ENCODE peak calls at places on chromosome 7, in five cellular contexts. W is Peyer's patch, X is K562, J is heart left ventricle, K is keratinocyte. V is an unnamed sample. For H3K36me3, the result is how much of the 10 kb centered on the place peaks cover.

GRCh38 chr7:24718977-24719491 is 38.2 kb downstream of the GSDME start:
- DNase-seq in W (no peak), X (no peak), J (no peak), K (no peak), V (no peak)

GRCh38 chr7:67019562-67020390 is 23.1 kb downstream of the TYW1 start:
- DNase-seq in W (no peak), X (peak), J (no peak), K (no peak), V (no peak)

GRCh38 chr7:25025218-25025671 is 45.3 kb upstream of the OSBPL3 start:
- DNase-seq in W (no peak), X (no peak), J (no peak), K (peak), V (peak)

GRCh38 chr7:159136013-159136412 is 8.7 kb downstream of the VIPR2 start:
- DNase-seq in W (no peak), X (no peak), J (no peak), K (no peak), V (no peak)

GRCh38 chr7:6026917-6027316 is 4.3 kb upstream of the ANKRD61 start:
- DNase-seq in W (no peak), X (no peak), J (no peak), K (no peak), V (no peak)

GRCh38 chr7:78039791-78040776 is 241.5 kb downstream of the PHTF2 start:
- DNase-seq in W (peak), X (peak), J (peak), K (no peak), V (no peak)

GRCh38 chr7:101108330-101108857 is 18.5 kb upstream of the SERPINE1 start:
- DNase-seq in W (no peak), X (no peak), J (peak), K (no peak), V (no peak)

GRCh38 chr7:117809958-117810357 is 63.3 kb downstream of the CTTNBP2 start:
- DNase-seq in W (no peak), X (peak), J (no peak), K (no peak), V (no peak)

GRCh38 chr7:80154656-80155325 is 20.2 kb downstream of the GNAI1 start:
- DNase-seq in W (no peak), X (no peak), J (no peak), K (no peak), V (no peak)

GRCh38 chr7:99000904-99001442 is 122.6 kb downstream of the TRRAP start:
- DNase-seq in W (no peak), X (no peak), J (no peak), K (no peak), V (peak)

GRCh38 chr7:388461-388960 is 98.5 kb downstream of the FOXL3 start:
- DNase-seq in W (peak), X (no peak), J (no peak), K (no peak), V (no peak)

GRCh38 chr7:103134866-103135554 is 13.9 kb downstream of the NAPEPLD start:
- DNase-seq in W (no peak), X (no peak), J (no peak), K (no peak), V (no peak)

GRCh38 chr7:109476409-109476808 is 906.7 kb downstream of the DNAJB9 start:
- DNase-seq in W (no peak), X (no peak), J (no peak), K (no peak), V (no peak)

GRCh38 chr7:99408347-99409191 is at the start of the genes BUD31 and PDAP1:
- DNase-seq in W (peak), X (peak), J (peak), K (peak), V (peak)

GRCh38 chr7:120588411-120588810 is 269.5 kb downstream of the TSPAN12 start:
- DNase-seq in W (no peak), X (no peak), J (no peak), K (no peak), V (no peak)

GRCh38 chr7:154942718-154943117 is 60.2 kb downstream of the PAXIP1 start:
- DNase-seq in W (no peak), X (no peak), J (no peak), K (no peak), V (no peak)
- H3K36me3 ChIP-seq in W (under half), X (under half), J (half or more), K (under half), V (under half)

GRCh38 chr7:135359633-135360032 is 126.0 kb downstream of the STRA8 start:
- DNase-seq in W (no peak), X (peak), J (peak), K (no peak), V (no peak)

GRCh38 chr7:135368416-135369186 is 135.0 kb downstream of the STRA8 start:
- DNase-seq in W (no peak), X (no peak), J (no peak), K (no peak), V (no peak)

GRCh38 chr7:135361788-135362187 is 128.2 kb downstream of the STRA8 start:
- DNase-seq in W (no peak), X (peak), J (no peak), K (no peak), V (no peak)

GRCh38 chr7:135367114-135367513 is 133.5 kb downstream of the STRA8 start:
- DNase-seq in W (no peak), X (no peak), J (no peak), K (no peak), V (no peak)

GRCh38 chr7:135362871-135363270 is 129.2 kb downstream of the STRA8 start:
- DNase-seq in W (no peak), X (peak), J (no peak), K (no peak), V (no peak)
- TF ChIP-seq CTCF in W (no peak), X (peak), J (no peak), K (peak), V (no peak)

GRCh38 chr7:130131191-130131834 is 61.0 kb downstream of the KLHDC10 start:
- DNase-seq in W (no peak), X (peak), J (no peak), K (no peak), V (no peak)

GRCh38 chr7:130134106-130134636 is 63.8 kb downstream of the KLHDC10 start:
- DNase-seq in W (no peak), X (peak), J (no peak), K (no peak), V (no peak)

GRCh38 chr7:130134726-130135125 is 64.4 kb downstream of the KLHDC10 start:
- DNase-seq in W (no peak), X (peak), J (no peak), K (no peak), V (no peak)

GRCh38 chr7:130133029-130133774 is 62.9 kb downstream of the KLHDC10 start:
- DNase-seq in W (no peak), X (no peak), J (no peak), K (no peak), V (no peak)

GRCh38 chr7:130131964-130132875 is 61.9 kb downstream of the KLHDC10 start:
- DNase-seq in W (no peak), X (peak), J (no peak), K (no peak), V (no peak)
- H3K36me3 ChIP-seq in W (under half), X (half or more), J (half or more), K (under half), V (under half)

GRCh38 chr7:8781166-8781565 is 347.8 kb downstream of the NXPH1 start:
- DNase-seq in W (no peak), X (no peak), J (no peak), K (no peak), V (no peak)

GRCh38 chr7:8783229-8783628 is 349.8 kb downstream of the NXPH1 start:
- DNase-seq in W (no peak), X (no peak), J (no peak), K (no peak), V (no peak)

GRCh38 chr7:8785081-8785480 is 351.7 kb downstream of the NXPH1 start:
- DNase-seq in W (no peak), X (no peak), J (no peak), K (no peak), V (no peak)
- TF ChIP-seq CTCF in W (no peak), X (peak), J (no peak), K (no peak), V (no peak)

GRCh38 chr7:149767068-149767467 is 6.3 kb downstream of the ZNF467 start:
- DNase-seq in W (no peak), X (no peak), J (no peak), K (no peak), V (no peak)
- H3K36me3 ChIP-seq in W (under half), X (under half), J (under half), K (under half), V (under half)

GRCh38 chr7:8220376-8221106 is 41.4 kb downstream of the ICA1 start:
- DNase-seq in W (no peak), X (no peak), J (no peak), K (no peak), V (no peak)

GRCh38 chr7:8216291-8216690 is 45.7 kb downstream of the ICA1 start:
- DNase-seq in W (no peak), X (no peak), J (no peak), K (no peak), V (no peak)

GRCh38 chr7:8214162-8214897 is 47.6 kb downstream of the ICA1 start:
- DNase-seq in W (no peak), X (no peak), J (no peak), K (no peak), V (peak)

GRCh38 chr7:8215648-8216047 is 46.3 kb downstream of the ICA1 start:
- DNase-seq in W (no peak), X (no peak), J (no peak), K (no peak), V (no peak)

GRCh38 chr7:8217200-8218068 is 44.5 kb downstream of the ICA1 start:
- DNase-seq in W (no peak), X (peak), J (no peak), K (no peak), V (peak)
- TF ChIP-seq CTCF in W (peak), X (peak), J (peak), K (peak), V (peak)

GRCh38 chr7:149625947-149626392 is 128.4 kb upstream of the ZNF746 start:
- DNase-seq in W (no peak), X (no peak), J (no peak), K (no peak), V (peak)
- H3K36me3 ChIP-seq in W (under half), X (under half), J (under half), K (under half), V (under half)

DNA sequence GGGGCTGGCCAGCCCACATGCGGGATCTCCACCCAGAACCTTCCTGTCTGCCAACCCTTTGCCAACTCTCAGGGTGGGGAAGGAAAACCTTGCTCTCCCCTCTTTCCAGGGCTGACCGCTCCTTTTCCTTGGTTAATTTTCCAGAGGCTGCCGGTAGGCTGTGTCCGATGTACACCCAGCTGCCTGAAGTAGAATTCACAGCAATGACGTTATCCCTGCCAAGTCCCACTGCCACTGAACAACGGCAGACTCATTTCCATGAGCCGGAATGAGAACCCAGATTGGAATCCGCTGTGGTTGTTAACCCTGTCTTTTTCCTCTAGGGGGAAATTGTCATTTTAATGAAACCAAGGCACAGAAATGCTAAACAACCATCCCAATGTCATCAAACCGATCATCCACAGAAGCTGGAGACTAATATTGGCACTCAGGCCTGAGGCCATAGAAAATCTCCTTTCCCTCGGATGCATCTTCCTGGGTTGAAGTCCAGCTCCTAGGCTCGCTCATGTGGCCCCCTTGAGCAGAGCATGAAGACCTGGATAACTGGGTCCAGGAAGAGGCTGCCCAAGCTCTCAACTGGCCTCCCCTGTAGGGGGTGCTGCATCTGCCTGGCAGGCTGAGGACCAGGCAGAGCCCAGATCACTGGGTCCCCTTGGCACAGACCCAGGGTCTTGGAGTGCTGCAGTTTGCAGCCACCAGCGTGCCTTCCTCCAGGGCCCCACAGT is 30.4 kb downstream of the KLRG2 start:
- DNase-seq in W (no peak), X (no peak), J (no peak), K (no peak), V (no peak)
- TF ChIP-seq CTCF in W (no peak), X (peak), J (no peak), K (no peak), V (no peak)

GRCh38 chr7:132402751-132403245 is 173.5 kb downstream of the PLXNA4 start:
- DNase-seq in W (no peak), X (no peak), J (peak), K (no peak), V (no peak)
- H3K36me3 ChIP-seq in W (under half), X (under half), J (under half), K (under half), V (under half)

GRCh38 chr7:128035712-128036111 is 4.5 kb upstream of the LRRC4 start:
- DNase-seq in W (no peak), X (peak), J (no peak), K (no peak), V (no peak)
- TF ChIP-seq CTCF in W (peak), X (peak), J (peak), K (peak), V (peak)

V was measured in BJ.